ENCODE peak calls at places on chromosomes 4 and X, in ten cellular contexts. One of them, this sample, is unnamed.

GRCh38 chrX:7985568-7985967 is 58.4 kb upstream of the PNPLA4 start:
- DNase-seq in retina: no peak
- DNase-seq in effector memory CD4-positive, alpha-beta T cell: no peak
- DNase-seq in activated CD4-positive, CD25-positive, alpha-beta regulatory T cell: no peak
- DNase-seq in IMR-90: peak; percentile 30
- DNase-seq in astrocyte of the spinal cord: peak; percentile 35
- DNase-seq in T-helper 2 cell: no peak
- DNase-seq in GM10248: no peak
- DNase-seq in T-cell: no peak
- DNase-seq in SW 1271: no peak
- DNase-seq in this sample: no peak

GRCh38 chrX:154401045-154401799 is 3.0 kb downstream of the RPL10 start:
- DNase-seq in retina: no peak
- DNase-seq in effector memory CD4-positive, alpha-beta T cell: no peak
- DNase-seq in activated CD4-positive, CD25-positive, alpha-beta regulatory T cell: no peak
- DNase-seq in IMR-90: peak; percentile 37
- DNase-seq in astrocyte of the spinal cord: no peak
- DNase-seq in T-helper 2 cell: no peak
- DNase-seq in GM10248: no peak
- DNase-seq in T-cell: no peak
- DNase-seq in SW 1271: no peak
- DNase-seq in this sample: no peak

GRCh38 chrX:84219551-84219950 is 31.6 kb upstream of the RPS6KA6 start:
- DNase-seq in retina: no peak
- DNase-seq in effector memory CD4-positive, alpha-beta T cell: no peak
- DNase-seq in activated CD4-positive, CD25-positive, alpha-beta regulatory T cell: no peak
- DNase-seq in IMR-90: no peak
- DNase-seq in astrocyte of the spinal cord: no peak
- DNase-seq in T-helper 2 cell: no peak
- DNase-seq in GM10248: no peak
- DNase-seq in T-cell: no peak
- DNase-seq in SW 1271: no peak
- DNase-seq in this sample: no peak

GRCh38 chrX:45191383-45191782 is 9.3 kb downstream of the DIPK2B start:
- DNase-seq in retina: no peak
- DNase-seq in effector memory CD4-positive, alpha-beta T cell: no peak
- DNase-seq in activated CD4-positive, CD25-positive, alpha-beta regulatory T cell: no peak
- DNase-seq in IMR-90: no peak
- DNase-seq in astrocyte of the spinal cord: no peak
- DNase-seq in T-helper 2 cell: no peak
- DNase-seq in GM10248: peak; percentile 25
- DNase-seq in T-cell: no peak
- DNase-seq in SW 1271: no peak
- DNase-seq in this sample: no peak

GRCh38 chrX:11480626-11481025 is 185.1 kb downstream of the ARHGAP6 start:
- DNase-seq in retina: no peak
- DNase-seq in effector memory CD4-positive, alpha-beta T cell: no peak
- DNase-seq in activated CD4-positive, CD25-positive, alpha-beta regulatory T cell: no peak
- DNase-seq in IMR-90: peak; percentile 51
- DNase-seq in astrocyte of the spinal cord: peak; percentile 52
- DNase-seq in T-helper 2 cell: no peak
- DNase-seq in GM10248: no peak
- DNase-seq in T-cell: no peak
- DNase-seq in SW 1271: no peak
- DNase-seq in this sample: no peak

GRCh38 chr4:20354120-20354519 is 102.4 kb downstream of the SLIT2 start:
- DNase-seq in retina: peak; percentile 78
- DNase-seq in effector memory CD4-positive, alpha-beta T cell: no peak
- DNase-seq in activated CD4-positive, CD25-positive, alpha-beta regulatory T cell: no peak
- DNase-seq in IMR-90: no peak
- DNase-seq in astrocyte of the spinal cord: peak; percentile 50
- DNase-seq in T-helper 2 cell: no peak
- DNase-seq in GM10248: no peak
- DNase-seq in T-cell: no peak
- DNase-seq in SW 1271: no peak
- DNase-seq in this sample: no peak

GRCh38 chr4:4864940-4865704 is 5.7 kb downstream of the MSX1 start:
- DNase-seq in retina: no peak
- DNase-seq in effector memory CD4-positive, alpha-beta T cell: no peak
- DNase-seq in activated CD4-positive, CD25-positive, alpha-beta regulatory T cell: no peak
- DNase-seq in IMR-90: no peak
- DNase-seq in astrocyte of the spinal cord: peak; percentile 41
- DNase-seq in T-helper 2 cell: no peak
- DNase-seq in GM10248: no peak
- DNase-seq in T-cell: no peak
- DNase-seq in SW 1271: no peak
- DNase-seq in this sample: no peak

GRCh38 chr4:8644461-8644891 is 51.9 kb downstream of the CPZ start:
- DNase-seq in retina: peak; percentile 59
- DNase-seq in effector memory CD4-positive, alpha-beta T cell: no peak
- DNase-seq in activated CD4-positive, CD25-positive, alpha-beta regulatory T cell: no peak
- DNase-seq in IMR-90: no peak
- DNase-seq in astrocyte of the spinal cord: no peak
- DNase-seq in T-helper 2 cell: no peak
- DNase-seq in GM10248: no peak
- DNase-seq in T-cell: no peak
- DNase-seq in SW 1271: no peak
- DNase-seq in this sample: no peak

GRCh38 chr4:70877539-70877938 is 24.6 kb upstream of the MOB1B start:
- DNase-seq in retina: no peak
- DNase-seq in effector memory CD4-positive, alpha-beta T cell: no peak
- DNase-seq in activated CD4-positive, CD25-positive, alpha-beta regulatory T cell: no peak
- DNase-seq in IMR-90: no peak
- DNase-seq in astrocyte of the spinal cord: no peak
- DNase-seq in T-helper 2 cell: no peak
- DNase-seq in GM10248: no peak
- DNase-seq in T-cell: no peak
- DNase-seq in SW 1271: no peak
- DNase-seq in this sample: no peak

GRCh38 chr4:139528377-139529005 is 27.5 kb downstream of the SETD7 start:
- DNase-seq in retina: no peak
- DNase-seq in effector memory CD4-positive, alpha-beta T cell: no peak
- DNase-seq in activated CD4-positive, CD25-positive, alpha-beta regulatory T cell: no peak
- DNase-seq in IMR-90: peak; percentile 96
- DNase-seq in astrocyte of the spinal cord: peak; percentile 87
- DNase-seq in T-helper 2 cell: no peak
- DNase-seq in GM10248: no peak
- DNase-seq in T-cell: no peak
- DNase-seq in SW 1271: no peak
- DNase-seq in this sample: peak; percentile 71

GRCh38 chr4:41216294-41217019 is 2.1 kb upstream of the APBB2 start:
- DNase-seq in retina: peak; percentile 94
- DNase-seq in effector memory CD4-positive, alpha-beta T cell: no peak
- DNase-seq in activated CD4-positive, CD25-positive, alpha-beta regulatory T cell: no peak
- DNase-seq in IMR-90: peak; percentile 57
- DNase-seq in astrocyte of the spinal cord: peak; percentile 75
- DNase-seq in T-helper 2 cell: no peak
- DNase-seq in GM10248: peak; percentile 88
- DNase-seq in T-cell: no peak
- DNase-seq in SW 1271: peak; percentile 72
- DNase-seq in this sample: peak; percentile 61